ENCODE peak calls at places on chromosomes 7 and 10, in nine cellular contexts. V is cardiac muscle cell; I is ovary; X is BJ; G is effector memory CD4-positive, alpha-beta T cell; U is kidney epithelial cell; E is aorta; W is body of pancreas; S is cardiac fibroblast. C is an unnamed sample.

GRCh38 chr10:86036544-86036831 is 330.1 kb downstream of the GRID1 start:
- DNase-seq in V (no peak), I (no peak), X (no peak), G (no peak), U (no peak), E (no peak), W (no peak), S (no peak), C (no peak)

GRCh38 chr10:98431016-98431415 is 15.7 kb downstream of the HPS1 start:
- DNase-seq in V (no peak), I (no peak), X (no peak), G (no peak), U (no peak), E (no peak), W (no peak), S (no peak), C (no peak)

GRCh38 chr7:38318803-38319416 is 45.5 kb upstream of the TARP start:
- DNase-seq in V (peak; percentile 85), I (no peak), X (peak; percentile 56), G (no peak), U (peak; percentile 54), E (no peak), W (no peak), S (peak; percentile 82), C (peak; percentile 85)

GRCh38 chr7:48154792-48155413 is 16.4 kb upstream of the ABCA13 start:
- DNase-seq in V (peak; percentile 64), I (no peak), X (no peak), G (no peak), U (no peak), E (no peak), W (peak; percentile 52), S (peak; percentile 64), C (peak; percentile 69)

GRCh38 chr10:50622497-50623298 is 1.1 kb downstream of the SGMS1 start:
- DNase-seq in V (peak; percentile 53), I (no peak), X (no peak), G (no peak), U (no peak), E (peak; percentile 68), W (peak; percentile 56), S (peak; percentile 53), C (peak; percentile 48)

GRCh38 chr7:74289018-74289659 is at the start of gene CLIP2:
- DNase-seq in V (peak; percentile 88), I (peak; percentile 84), X (no peak), G (peak; percentile 64), U (no peak), E (peak; percentile 88), W (peak; percentile 84), S (peak; percentile 88), C (peak; percentile 82)

GRCh38 chr10:69481280-69481679 is 30.0 kb downstream of the TSPAN15 start:
- DNase-seq in V (no peak), I (no peak), X (no peak), G (no peak), U (no peak), E (peak; percentile 47), W (no peak), S (no peak), C (peak; percentile 69)

GRCh38 chr10:122499012-122499411 is 37.7 kb downstream of the HTRA1 start:
- DNase-seq in V (no peak), I (peak; percentile 57), X (no peak), G (no peak), U (no peak), E (peak; percentile 59), W (no peak), S (no peak), C (no peak)

GRCh38 chr7:66099551-66100407 is 14.9 kb upstream of the CRCP start:
- DNase-seq in V (peak; percentile 95), I (peak; percentile 77), X (peak; percentile 61), G (no peak), U (no peak), E (peak; percentile 81), W (peak; percentile 90), S (peak; percentile 93), C (peak; percentile 91)

GRCh38 chr7:23061327-23061726 is 44.3 kb upstream of the KLHL7 start:
- DNase-seq in V (no peak), I (no peak), X (no peak), G (no peak), U (no peak), E (no peak), W (no peak), S (no peak), C (no peak)

GRCh38 chr10:68900427-68901105 is 549 bp upstream of the DDX50 start:
- DNase-seq in V (no peak), I (no peak), X (peak; percentile 32), G (no peak), U (peak; percentile 14), E (peak; percentile 82), W (no peak), S (no peak), C (peak; percentile 75)

GRCh38 chr10:70477661-70478162 is 855 bp upstream of the PALD1 start:
- DNase-seq in V (peak; percentile 28), I (peak; percentile 72), X (no peak), G (peak; percentile 73), U (no peak), E (no peak), W (peak; percentile 43), S (no peak), C (no peak)

GRCh38 chr10:30111340-30111980 is 52.1 kb upstream of the JCAD start:
- DNase-seq in V (peak; percentile 92), I (no peak), X (peak; percentile 76), G (no peak), U (no peak), E (no peak), W (no peak), S (peak; percentile 94), C (peak; percentile 64)

GRCh38 chr10:14397069-14397468 is 66.3 kb upstream of the FRMD4A start:
- DNase-seq in V (peak; percentile 97), I (peak; percentile 68), X (peak; percentile 98), G (no peak), U (peak; percentile 92), E (peak; percentile 84), W (no peak), S (peak; percentile 96), C (peak; percentile 90)

DNA sequence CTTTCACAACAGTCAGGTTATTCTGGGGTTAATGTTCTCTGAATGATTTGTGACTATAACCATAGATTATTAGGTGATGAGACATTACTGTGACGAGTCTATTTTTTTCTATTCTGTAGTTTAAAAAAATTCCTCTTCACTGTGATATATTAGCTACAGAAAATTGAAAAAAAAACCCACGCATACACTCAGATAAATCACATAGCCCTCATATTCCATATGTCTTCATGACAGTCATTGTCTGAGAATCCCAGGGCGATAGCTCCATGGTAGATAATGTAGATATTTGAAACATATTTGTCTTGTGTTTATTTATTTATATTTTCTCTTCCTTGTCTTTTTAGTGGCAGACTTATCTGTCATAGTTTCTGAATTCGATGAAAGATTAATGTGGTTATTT is 110.0 kb downstream of the CAMK1D start:
- DNase-seq in V (no peak), I (no peak), X (no peak), G (no peak), U (no peak), E (no peak), W (no peak), S (no peak), C (no peak)
- H3K4me3 ChIP-seq in V (no peak overlapping the region), I (no peak overlapping the region), X (no peak overlapping the region), G (no peak overlapping the region), U (no peak overlapping the region), E (no peak overlapping the region), W (no peak overlapping the region), S (no peak overlapping the region), C (no peak overlapping the region)

DNA sequence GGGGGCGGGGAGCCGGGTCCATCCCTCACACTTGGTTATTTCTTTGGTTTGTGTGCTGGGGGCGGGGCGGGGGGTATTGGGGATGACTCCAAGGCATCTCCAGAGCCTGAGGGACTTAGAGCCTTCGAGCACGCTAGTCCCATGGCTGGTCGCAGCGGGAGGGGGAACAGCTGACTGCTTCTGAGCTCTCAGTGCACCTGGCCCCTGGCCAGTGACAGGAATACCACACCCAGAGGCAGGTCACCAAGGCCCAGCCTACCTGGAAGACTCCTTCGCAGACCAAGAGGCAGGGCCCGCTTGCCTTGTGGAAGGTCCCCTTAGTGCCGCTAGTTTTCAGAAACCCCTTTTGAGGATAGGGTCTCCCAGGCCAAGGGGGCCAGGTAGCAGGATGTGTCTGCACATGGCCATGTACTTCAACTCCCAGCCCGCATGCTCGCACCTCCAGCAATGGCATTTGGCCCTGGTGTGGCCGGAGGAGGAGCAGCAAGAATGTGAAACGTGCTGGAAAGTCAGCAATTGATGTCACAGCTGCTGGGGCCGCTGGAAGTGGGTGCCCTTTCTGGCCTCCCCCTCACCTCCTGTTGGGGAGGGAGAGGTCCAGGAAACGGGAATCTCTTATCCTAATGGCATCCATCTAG is 40.3 kb downstream of the AGAP3 start:
- DNase-seq in V (no peak), I (no peak), X (no peak), G (no peak), U (no peak), E (no peak), W (no peak), S (no peak), C (no peak)
- H3K4me3 ChIP-seq in V (no peak overlapping the region), I (no peak overlapping the region), X (no peak overlapping the region), G (no peak overlapping the region), U (no peak overlapping the region), E (no peak overlapping the region), W (no peak overlapping the region), S (no peak overlapping the region), C (no peak overlapping the region)

DNA sequence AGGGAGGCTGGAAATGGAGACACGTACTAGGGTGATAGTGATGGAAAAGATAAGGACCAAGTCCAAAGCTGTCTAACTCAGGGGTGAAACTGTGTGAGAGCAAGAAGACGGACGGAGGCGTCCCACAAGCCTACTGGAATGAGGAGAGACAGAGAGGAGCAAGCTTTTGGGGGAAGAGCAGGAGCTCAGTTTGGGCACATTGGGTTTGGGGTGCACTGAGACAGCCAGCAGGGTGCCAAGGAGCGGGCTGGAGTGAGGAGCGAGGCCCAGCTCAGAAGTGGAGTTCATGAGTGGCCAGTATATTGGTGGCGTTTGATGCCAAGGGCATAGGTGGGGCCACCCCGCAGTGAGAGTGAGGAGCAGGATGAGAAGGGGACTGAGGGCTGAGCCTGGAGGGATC is 22.6 kb downstream of the GHRHR start:
- DNase-seq in V (no peak), I (no peak), X (no peak), G (no peak), U (no peak), E (no peak), W (no peak), S (no peak), C (no peak)
- H3K4me3 ChIP-seq in V (no peak overlapping the region), I (no peak overlapping the region), X (no peak overlapping the region), G (no peak overlapping the region), U (no peak overlapping the region), E (no peak overlapping the region), W (no peak overlapping the region), S (no peak overlapping the region), C (no peak overlapping the region)

GRCh38 chr7:132578050-132578370 is 1.7 kb upstream of the PLXNA4 start:
- DNase-seq in V (no peak), I (no peak), X (no peak), G (no peak), U (no peak), E (no peak), W (no peak), S (no peak), C (no peak)

GRCh38 chr7:132579260-132579899 is 3.1 kb upstream of the PLXNA4 start:
- DNase-seq in V (no peak), I (no peak), X (no peak), G (no peak), U (no peak), E (no peak), W (no peak), S (no peak), C (no peak)

GRCh38 chr7:132580277-132580676 is 4.0 kb upstream of the PLXNA4 start:
- DNase-seq in V (no peak), I (no peak), X (no peak), G (no peak), U (no peak), E (no peak), W (no peak), S (no peak), C (peak; percentile 2)

GRCh38 chr7:132577206-132578049 is 1.2 kb upstream of the PLXNA4 start:
- DNase-seq in V (peak; percentile 91), I (peak; percentile 85), X (no peak), G (no peak), U (no peak), E (peak; percentile 84), W (peak; percentile 46), S (peak; percentile 89), C (peak; percentile 30)

GRCh38 chr7:132578826-132579225 is 2.6 kb upstream of the PLXNA4 start:
- DNase-seq in V (no peak), I (no peak), X (no peak), G (no peak), U (no peak), E (no peak), W (no peak), S (no peak), C (no peak)
- H3K4me3 ChIP-seq in V (no peak overlapping the region), I (no peak overlapping the region), X (no peak overlapping the region), G (no peak overlapping the region), U (no peak overlapping the region), E (no peak overlapping the region), W (no peak overlapping the region), S (no peak overlapping the region), C (no peak overlapping the region)

C was measured in fibroblast of villous mesenchyme.